ENCODE peak calls at places on chromosomes 7 and 10, in six cellular contexts. T, I, Q, H, C and Y are unnamed samples.

GRCh38 chr7:66146701-66147100 is 32.1 kb downstream of the CRCP start:
- DNase-seq in C (no peak), I (peak; percentile 63), Q (no peak), H (no peak), T (no peak), Y (no peak)

GRCh38 chr10:102003541-102003940 is 52.4 kb downstream of the ARMH3 start:
- DNase-seq in I (no peak), T (no peak), H (no peak), Q (no peak), C (no peak), Y (no peak)

GRCh38 chr10:114064151-114065045 is 20.7 kb downstream of the ADRB1 start:
- DNase-seq in Q (no peak), H (no peak), T (no peak), I (no peak), C (no peak), Y (no peak)

GRCh38 chr7:120725376-120726039 is 132.4 kb downstream of the TSPAN12 start:
- DNase-seq in Q (no peak), H (peak; percentile 58), C (no peak), I (peak; percentile 49), T (no peak), Y (peak; percentile 4)

GRCh38 chr10:131452926-131453771 is 141.6 kb upstream of the TCERG1L start:
- DNase-seq in T (no peak), Q (no peak), C (no peak), I (no peak), H (no peak), Y (no peak)

GRCh38 chr7:28160551-28160991 is 20.0 kb downstream of the JAZF1 start:
- DNase-seq in H (no peak), C (no peak), T (no peak), I (peak; percentile 26), Q (no peak), Y (no peak)

GRCh38 chr7:128192497-128193142 is 48.5 kb upstream of the LEP start:
- DNase-seq in H (no peak), C (no peak), T (no peak), Q (peak; percentile 3), I (no peak), Y (no peak)

GRCh38 chr7:3893151-3893788 is 592.2 kb downstream of the SDK1 start:
- DNase-seq in T (no peak), Q (no peak), C (no peak), I (no peak), H (no peak), Y (no peak)

GRCh38 chr10:96448021-96448457 is 65.7 kb downstream of the TLL2 start:
- DNase-seq in Q (peak; percentile 49), T (no peak), C (no peak), H (no peak), I (no peak), Y (no peak)

GRCh38 chr10:110568055-110568735 is 700 bp downstream of the SMC3 start:
- DNase-seq in H (no peak), I (peak; percentile 42), Q (peak; percentile 75), C (peak; percentile 35), T (peak; percentile 55), Y (peak; percentile 10)

GRCh38 chr7:46162582-46162981 is 241.5 kb upstream of the IGFBP3 start:
- DNase-seq in H (no peak), T (no peak), C (no peak), Q (no peak), I (no peak), Y (no peak)

GRCh38 chr7:112370436-112370835 is 79.8 kb upstream of the IFRD1 start:
- DNase-seq in I (no peak), T (no peak), Q (no peak), H (no peak), C (no peak), Y (no peak)

GRCh38 chr10:131933016-131933694 is 32.3 kb downstream of the PPP2R2D start:
- DNase-seq in I (no peak), C (no peak), H (no peak), T (no peak), Q (no peak), Y (no peak)

GRCh38 chr7:2203551-2204300 is 29.0 kb downstream of the MAD1L1 start:
- DNase-seq in I (no peak), H (no peak), Q (no peak), C (no peak), T (no peak), Y (no peak)

GRCh38 chr10:27464993-27465392 is 39.1 kb upstream of the RAB18 start:
- DNase-seq in Q (no peak), I (no peak), H (no peak), T (peak; percentile 18), C (no peak), Y (no peak)

GRCh38 chr10:78856421-78856820 is 212.3 kb upstream of the ZMIZ1 start:
- DNase-seq in H (no peak), I (no peak), T (no peak), C (no peak), Q (no peak), Y (no peak)

GRCh38 chr10:30536578-30536977 is 93.0 kb downstream of the LYZL2 start:
- DNase-seq in C (no peak), H (peak; percentile 17), Q (no peak), I (no peak), T (no peak), Y (no peak)

GRCh38 chr10:25698638-25699037 is 235.4 kb upstream of the MYO3A start:
- DNase-seq in I (no peak), H (no peak), C (no peak), Q (no peak), T (no peak), Y (no peak)

GRCh38 chr7:27031289-27032172 is 64.3 kb downstream of the HOXA1 start:
- DNase-seq in Q (no peak), T (no peak), I (peak; percentile 41), C (no peak), H (no peak), Y (no peak)

GRCh38 chr10:75231672-75232581 is 3.8 kb downstream of the COMTD1 start:
- DNase-seq in Q (no peak), H (no peak), C (no peak), T (no peak), I (no peak), Y (no peak)

GRCh38 chr7:142669074-142669654 is 80.1 kb upstream of the PRSS1 start:
- DNase-seq in T (no peak), I (peak; percentile 6), H (no peak), Q (no peak), C (no peak), Y (no peak)

GRCh38 chr7:47670738-47671137 is 88.8 kb upstream of the TNS3 start:
- DNase-seq in C (no peak), Q (peak; percentile 90), T (no peak), H (no peak), I (no peak), Y (peak; percentile 61)

GRCh38 chr7:55432937-55433784 is 68.0 kb downstream of the LANCL2 start:
- DNase-seq in I (peak; percentile 44), Q (no peak), T (no peak), C (no peak), H (peak; percentile 29), Y (peak; percentile 36)